ENCODE peak calls at places on chromosomes 16 and 17, in eight cellular contexts. One of them, this sample, is unnamed.

GRCh38 chr17:28338056-28338768 is 2.7 kb downstream of the TNFAIP1 start:
- DNase-seq in stimulated activated effector memory CD8-positive, alpha-beta T cell treated with anti-CD3 and anti-CD28 coated beads, Interleukin-12 subunit alpha, Interleukin-12 subunit beta, amount 100 ng/mL, for 72 hours: no peak
- DNase-seq in HTR-8/SVneo: no peak
- DNase-seq in SHP77: no peak
- DNase-seq in activated T-cell treated with anti-CD3 and anti-CD28 coated beads, Interleukin-2, amount 50 U/mL, for 1 hour: no peak
- DNase-seq in CD8-positive, alpha-beta memory T cell: no peak
- DNase-seq in activated CD4-positive, alpha-beta T cell treated with anti-CD3 and anti-CD28 coated beads for 36 hours: no peak
- DNase-seq in neural progenitor cell: no peak
- DNase-seq in this sample: no peak

GRCh38 chr17:43722921-43723665 is 35.5 kb downstream of the SOST start:
- DNase-seq in stimulated activated effector memory CD8-positive, alpha-beta T cell treated with anti-CD3 and anti-CD28 coated beads, Interleukin-12 subunit alpha, Interleukin-12 subunit beta, amount 100 ng/mL, for 72 hours: no peak
- DNase-seq in HTR-8/SVneo: no peak
- DNase-seq in SHP77: no peak
- DNase-seq in activated T-cell treated with anti-CD3 and anti-CD28 coated beads, Interleukin-2, amount 50 U/mL, for 1 hour: no peak
- DNase-seq in CD8-positive, alpha-beta memory T cell: no peak
- DNase-seq in activated CD4-positive, alpha-beta T cell treated with anti-CD3 and anti-CD28 coated beads for 36 hours: no peak
- DNase-seq in neural progenitor cell: no peak
- DNase-seq in this sample: no peak

GRCh38 chr16:75456971-75457370 is 7.5 kb downstream of the TMEM170A start:
- DNase-seq in stimulated activated effector memory CD8-positive, alpha-beta T cell treated with anti-CD3 and anti-CD28 coated beads, Interleukin-12 subunit alpha, Interleukin-12 subunit beta, amount 100 ng/mL, for 72 hours: no peak
- DNase-seq in HTR-8/SVneo: no peak
- DNase-seq in SHP77: no peak
- DNase-seq in activated T-cell treated with anti-CD3 and anti-CD28 coated beads, Interleukin-2, amount 50 U/mL, for 1 hour: no peak
- DNase-seq in CD8-positive, alpha-beta memory T cell: no peak
- DNase-seq in activated CD4-positive, alpha-beta T cell treated with anti-CD3 and anti-CD28 coated beads for 36 hours: no peak
- DNase-seq in neural progenitor cell: no peak
- DNase-seq in this sample: no peak

GRCh38 chr16:17466876-17467275 is 3.9 kb downstream of the XYLT1 start:
- DNase-seq in stimulated activated effector memory CD8-positive, alpha-beta T cell treated with anti-CD3 and anti-CD28 coated beads, Interleukin-12 subunit alpha, Interleukin-12 subunit beta, amount 100 ng/mL, for 72 hours: no peak
- DNase-seq in HTR-8/SVneo: no peak
- DNase-seq in SHP77: no peak
- DNase-seq in activated T-cell treated with anti-CD3 and anti-CD28 coated beads, Interleukin-2, amount 50 U/mL, for 1 hour: no peak
- DNase-seq in CD8-positive, alpha-beta memory T cell: no peak
- DNase-seq in activated CD4-positive, alpha-beta T cell treated with anti-CD3 and anti-CD28 coated beads for 36 hours: no peak
- DNase-seq in neural progenitor cell: no peak
- DNase-seq in this sample: no peak

GRCh38 chr16:23324727-23325126 is 22.6 kb downstream of the SCNN1B start:
- DNase-seq in stimulated activated effector memory CD8-positive, alpha-beta T cell treated with anti-CD3 and anti-CD28 coated beads, Interleukin-12 subunit alpha, Interleukin-12 subunit beta, amount 100 ng/mL, for 72 hours: no peak
- DNase-seq in HTR-8/SVneo: no peak
- DNase-seq in SHP77: peak
- DNase-seq in activated T-cell treated with anti-CD3 and anti-CD28 coated beads, Interleukin-2, amount 50 U/mL, for 1 hour: no peak
- DNase-seq in CD8-positive, alpha-beta memory T cell: no peak
- DNase-seq in activated CD4-positive, alpha-beta T cell treated with anti-CD3 and anti-CD28 coated beads for 36 hours: no peak
- DNase-seq in neural progenitor cell: no peak
- DNase-seq in this sample: no peak

GRCh38 chr16:70523013-70523620 is at the start of gene COG4:
- DNase-seq in stimulated activated effector memory CD8-positive, alpha-beta T cell treated with anti-CD3 and anti-CD28 coated beads, Interleukin-12 subunit alpha, Interleukin-12 subunit beta, amount 100 ng/mL, for 72 hours: peak
- DNase-seq in HTR-8/SVneo: peak
- DNase-seq in SHP77: peak
- DNase-seq in activated T-cell treated with anti-CD3 and anti-CD28 coated beads, Interleukin-2, amount 50 U/mL, for 1 hour: peak
- DNase-seq in CD8-positive, alpha-beta memory T cell: peak
- DNase-seq in activated CD4-positive, alpha-beta T cell treated with anti-CD3 and anti-CD28 coated beads for 36 hours: peak
- DNase-seq in neural progenitor cell: peak
- DNase-seq in this sample: peak

GRCh38 chr17:42519546-42520444 is 16.2 kb upstream of the NAGLU start:
- DNase-seq in stimulated activated effector memory CD8-positive, alpha-beta T cell treated with anti-CD3 and anti-CD28 coated beads, Interleukin-12 subunit alpha, Interleukin-12 subunit beta, amount 100 ng/mL, for 72 hours: no peak
- DNase-seq in HTR-8/SVneo: peak
- DNase-seq in SHP77: no peak
- DNase-seq in activated T-cell treated with anti-CD3 and anti-CD28 coated beads, Interleukin-2, amount 50 U/mL, for 1 hour: no peak
- DNase-seq in CD8-positive, alpha-beta memory T cell: no peak
- DNase-seq in activated CD4-positive, alpha-beta T cell treated with anti-CD3 and anti-CD28 coated beads for 36 hours: no peak
- DNase-seq in neural progenitor cell: peak
- DNase-seq in this sample: no peak

GRCh38 chr17:81508639-81509047 is 4.0 kb downstream of the ACTG1 start:
- DNase-seq in stimulated activated effector memory CD8-positive, alpha-beta T cell treated with anti-CD3 and anti-CD28 coated beads, Interleukin-12 subunit alpha, Interleukin-12 subunit beta, amount 100 ng/mL, for 72 hours: no peak
- DNase-seq in HTR-8/SVneo: no peak
- DNase-seq in SHP77: no peak
- DNase-seq in activated T-cell treated with anti-CD3 and anti-CD28 coated beads, Interleukin-2, amount 50 U/mL, for 1 hour: peak
- DNase-seq in CD8-positive, alpha-beta memory T cell: no peak
- DNase-seq in activated CD4-positive, alpha-beta T cell treated with anti-CD3 and anti-CD28 coated beads for 36 hours: no peak
- DNase-seq in neural progenitor cell: no peak
- DNase-seq in this sample: no peak

GRCh38 chr17:74513987-74514631 is 17.2 kb downstream of the CD300LB start:
- DNase-seq in stimulated activated effector memory CD8-positive, alpha-beta T cell treated with anti-CD3 and anti-CD28 coated beads, Interleukin-12 subunit alpha, Interleukin-12 subunit beta, amount 100 ng/mL, for 72 hours: peak
- DNase-seq in HTR-8/SVneo: no peak
- DNase-seq in SHP77: no peak
- DNase-seq in activated T-cell treated with anti-CD3 and anti-CD28 coated beads, Interleukin-2, amount 50 U/mL, for 1 hour: no peak
- DNase-seq in CD8-positive, alpha-beta memory T cell: peak
- DNase-seq in activated CD4-positive, alpha-beta T cell treated with anti-CD3 and anti-CD28 coated beads for 36 hours: peak
- DNase-seq in neural progenitor cell: peak
- DNase-seq in this sample: peak

GRCh38 chr17:63150994-63151464 is 185.0 kb downstream of the TANC2 start:
- DNase-seq in stimulated activated effector memory CD8-positive, alpha-beta T cell treated with anti-CD3 and anti-CD28 coated beads, Interleukin-12 subunit alpha, Interleukin-12 subunit beta, amount 100 ng/mL, for 72 hours: no peak
- DNase-seq in HTR-8/SVneo: no peak
- DNase-seq in SHP77: no peak
- DNase-seq in activated T-cell treated with anti-CD3 and anti-CD28 coated beads, Interleukin-2, amount 50 U/mL, for 1 hour: no peak
- DNase-seq in CD8-positive, alpha-beta memory T cell: no peak
- DNase-seq in activated CD4-positive, alpha-beta T cell treated with anti-CD3 and anti-CD28 coated beads for 36 hours: no peak
- DNase-seq in neural progenitor cell: peak
- DNase-seq in this sample: no peak

GRCh38 chr16:88611220-88611821 is 27.1 kb upstream of the IL17C start:
- DNase-seq in stimulated activated effector memory CD8-positive, alpha-beta T cell treated with anti-CD3 and anti-CD28 coated beads, Interleukin-12 subunit alpha, Interleukin-12 subunit beta, amount 100 ng/mL, for 72 hours: no peak
- DNase-seq in HTR-8/SVneo: no peak
- DNase-seq in SHP77: no peak
- DNase-seq in activated T-cell treated with anti-CD3 and anti-CD28 coated beads, Interleukin-2, amount 50 U/mL, for 1 hour: no peak
- DNase-seq in CD8-positive, alpha-beta memory T cell: no peak
- DNase-seq in activated CD4-positive, alpha-beta T cell treated with anti-CD3 and anti-CD28 coated beads for 36 hours: no peak
- DNase-seq in neural progenitor cell: peak
- DNase-seq in this sample: no peak

GRCh38 chr17:61000911-61001310 is 323.3 kb downstream of the BCAS3 start:
- DNase-seq in stimulated activated effector memory CD8-positive, alpha-beta T cell treated with anti-CD3 and anti-CD28 coated beads, Interleukin-12 subunit alpha, Interleukin-12 subunit beta, amount 100 ng/mL, for 72 hours: no peak
- DNase-seq in HTR-8/SVneo: peak
- DNase-seq in SHP77: no peak
- DNase-seq in activated T-cell treated with anti-CD3 and anti-CD28 coated beads, Interleukin-2, amount 50 U/mL, for 1 hour: no peak
- DNase-seq in CD8-positive, alpha-beta memory T cell: no peak
- DNase-seq in activated CD4-positive, alpha-beta T cell treated with anti-CD3 and anti-CD28 coated beads for 36 hours: no peak
- DNase-seq in neural progenitor cell: peak
- DNase-seq in this sample: no peak

GRCh38 chr17:76725580-76726230 is 701 bp downstream of the JMJD6 start:
- DNase-seq in stimulated activated effector memory CD8-positive, alpha-beta T cell treated with anti-CD3 and anti-CD28 coated beads, Interleukin-12 subunit alpha, Interleukin-12 subunit beta, amount 100 ng/mL, for 72 hours: peak
- DNase-seq in HTR-8/SVneo: no peak
- DNase-seq in SHP77: peak
- DNase-seq in activated T-cell treated with anti-CD3 and anti-CD28 coated beads, Interleukin-2, amount 50 U/mL, for 1 hour: peak
- DNase-seq in CD8-positive, alpha-beta memory T cell: peak
- DNase-seq in activated CD4-positive, alpha-beta T cell treated with anti-CD3 and anti-CD28 coated beads for 36 hours: peak
- DNase-seq in neural progenitor cell: no peak
- DNase-seq in this sample: peak

GRCh38 chr16:22671301-22672076 is 142.5 kb upstream of the HS3ST2 start:
- DNase-seq in stimulated activated effector memory CD8-positive, alpha-beta T cell treated with anti-CD3 and anti-CD28 coated beads, Interleukin-12 subunit alpha, Interleukin-12 subunit beta, amount 100 ng/mL, for 72 hours: no peak
- DNase-seq in HTR-8/SVneo: no peak
- DNase-seq in SHP77: no peak
- DNase-seq in activated T-cell treated with anti-CD3 and anti-CD28 coated beads, Interleukin-2, amount 50 U/mL, for 1 hour: no peak
- DNase-seq in CD8-positive, alpha-beta memory T cell: no peak
- DNase-seq in activated CD4-positive, alpha-beta T cell treated with anti-CD3 and anti-CD28 coated beads for 36 hours: no peak
- DNase-seq in neural progenitor cell: peak
- DNase-seq in this sample: no peak

GRCh38 chr16:27428035-27428785 is 26.2 kb downstream of the IL21R start:
- DNase-seq in stimulated activated effector memory CD8-positive, alpha-beta T cell treated with anti-CD3 and anti-CD28 coated beads, Interleukin-12 subunit alpha, Interleukin-12 subunit beta, amount 100 ng/mL, for 72 hours: no peak
- DNase-seq in HTR-8/SVneo: no peak
- DNase-seq in SHP77: no peak
- DNase-seq in activated T-cell treated with anti-CD3 and anti-CD28 coated beads, Interleukin-2, amount 50 U/mL, for 1 hour: peak
- DNase-seq in CD8-positive, alpha-beta memory T cell: peak
- DNase-seq in activated CD4-positive, alpha-beta T cell treated with anti-CD3 and anti-CD28 coated beads for 36 hours: no peak
- DNase-seq in neural progenitor cell: no peak
- DNase-seq in this sample: no peak

This sample was measured in immature natural killer cell.